ENCODE peak calls at places on chromosomes 1 and 21, in five cellular contexts. N, A, D, Z and K are unnamed samples. For H3K36me3, the result is how much of the 10 kb centered on the place peaks cover.

GRCh38 chr1:5885471-5886139 is 106.6 kb downstream of the NPHP4 start:
- DNase-seq in A (no peak), N (no peak), D (no peak), Z (peak), K (peak)

GRCh38 chr1:212179394-212180076 is 105.7 kb upstream of the PPP2R5A start:
- DNase-seq in A (no peak), D (no peak), N (no peak), Z (peak), K (no peak)

GRCh38 chr1:40897499-40897898 is 35.3 kb upstream of the CITED4 start:
- DNase-seq in N (no peak), A (no peak), Z (peak), D (no peak), K (no peak)

GRCh38 chr1:105865546-105865945 is 1190.9 kb upstream of the PRMT6 start:
- DNase-seq in N (no peak), A (no peak), D (no peak), Z (no peak), K (no peak)

GRCh38 chr1:45437323-45437722 is 53.6 kb downstream of the TESK2 start:
- DNase-seq in A (no peak), Z (no peak), D (no peak), N (no peak), K (no peak)

GRCh38 chr1:58576727-58577675 is at the start of gene TACSTD2:
- DNase-seq in N (peak), Z (peak), D (no peak), A (peak), K (no peak)

GRCh38 chr1:18463984-18464664 is 16.6 kb upstream of the KLHDC7A start:
- DNase-seq in A (no peak), D (no peak), Z (no peak), N (no peak), K (no peak)

GRCh38 chr1:201361652-201362504 is 15.6 kb downstream of the TNNT2 start:
- DNase-seq in D (no peak), Z (peak), N (peak), A (no peak), K (peak)

GRCh38 chr1:19877821-19878636 is 4.2 kb upstream of the OTUD3 start:
- DNase-seq in N (peak), Z (no peak), A (no peak), D (no peak), K (no peak)

GRCh38 chr1:96362623-96363022 is 359.0 kb upstream of the PTBP2 start:
- DNase-seq in N (no peak), D (no peak), Z (peak), A (no peak), K (no peak)

GRCh38 chr1:184499626-184500025 is 112.8 kb downstream of the C1orf21 start:
- DNase-seq in A (no peak), Z (peak), D (no peak), N (peak), K (no peak)

GRCh38 chr1:185016880-185017279 is 28.5 kb upstream of the RNF2 start:
- DNase-seq in Z (no peak), A (no peak), D (no peak), N (no peak), K (no peak)

GRCh38 chr1:170377896-170378634 is 153.9 kb upstream of the GORAB start:
- DNase-seq in N (no peak), Z (no peak), A (no peak), D (no peak), K (no peak)

GRCh38 chr1:206955476-206956312 is 9.4 kb upstream of the PIGR start:
- DNase-seq in A (no peak), D (no peak), Z (no peak), N (no peak), K (no peak)

GRCh38 chr1:30852026-30852425 is 56.5 kb downstream of the SDC3 start:
- DNase-seq in A (peak), N (no peak), Z (no peak), D (peak), K (peak)

GRCh38 chr21:41168391-41169257 is 664 bp downstream of the BACE2 start:
- DNase-seq in D (peak), A (peak), Z (peak), N (peak), K (peak)

GRCh38 chr1:180156631-180157091 is 2.0 kb downstream of the QSOX1 start:
- DNase-seq in N (no peak), A (no peak), Z (peak), D (no peak), K (no peak)

GRCh38 chr1:30872033-30872947 is 36.3 kb downstream of the SDC3 start:
- DNase-seq in D (no peak), A (peak), N (no peak), Z (peak), K (no peak)

GRCh38 chr1:70486676-70487470 is 75.8 kb downstream of the CTH start:
- DNase-seq in Z (peak), D (peak), N (no peak), A (no peak), K (no peak)

GRCh38 chr1:220153147-220153546 is 59.2 kb downstream of the IARS2 start:
- DNase-seq in N (no peak), A (no peak), D (no peak), Z (no peak), K (no peak)

GRCh38 chr1:49048188-49048587 is 271.5 kb upstream of the BEND5 start:
- DNase-seq in A (no peak), Z (no peak), N (no peak), D (no peak), K (no peak)

GRCh38 chr21:44092201-44092600 is 15.0 kb upstream of the PWP2 start:
- DNase-seq in D (no peak), A (no peak), N (no peak), Z (peak), K (no peak)

GRCh38 chr1:9589719-9590157 is 1.0 kb downstream of the TMEM201 start:
- DNase-seq in A (no peak), D (no peak), N (no peak), Z (peak), K (no peak)

GRCh38 chr1:10459185-10459584 is 9.4 kb downstream of the CORT start:
- DNase-seq in N (no peak), A (no peak), D (no peak), Z (peak), K (no peak)

GRCh38 chr1:210916548-210916947 is 217.4 kb downstream of the KCNH1 start:
- DNase-seq in N (no peak), D (no peak), Z (no peak), A (no peak), K (no peak)

GRCh38 chr1:34127006-34128000 is 37.7 kb downstream of the CSMD2 start:
- DNase-seq in A (no peak), D (no peak), Z (no peak), N (no peak), K (no peak)
- H3K27ac ChIP-seq in A (no peak), D (no peak), Z (no peak), N (no peak), K (no peak)

DNA sequence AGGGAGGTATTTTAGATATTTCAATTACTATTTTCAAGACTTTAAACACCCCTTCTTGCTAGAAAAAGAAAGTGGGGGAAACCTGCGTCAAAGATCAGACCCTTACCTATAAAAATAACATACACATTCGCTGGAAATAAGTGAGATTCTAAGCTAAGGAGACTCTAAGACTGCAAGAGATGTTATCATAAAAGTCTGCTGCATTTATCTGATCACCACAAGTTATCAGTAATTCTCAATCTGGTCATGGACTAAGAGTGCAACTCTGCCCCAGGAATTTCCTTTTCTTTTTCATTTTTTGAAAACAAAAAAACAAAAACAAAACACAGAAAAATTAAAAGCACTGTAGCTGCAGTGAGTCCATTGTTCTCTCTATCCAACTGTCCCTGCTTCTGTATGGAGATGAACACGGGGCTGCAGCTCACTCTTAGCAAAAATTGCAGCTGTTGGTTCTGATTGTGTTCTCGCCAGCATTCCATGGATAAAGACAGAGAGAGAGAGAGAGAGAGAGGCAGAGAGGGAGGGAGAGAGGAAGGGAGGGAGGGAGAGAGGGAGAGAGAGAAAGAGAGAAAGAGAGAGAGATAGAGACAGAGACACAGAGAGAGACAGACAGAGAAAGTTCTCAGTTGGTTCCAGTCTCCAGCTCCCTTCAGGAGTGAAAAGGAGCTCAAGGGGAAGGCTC is 14.1 kb downstream of the XKR8 start:
- DNase-seq in D (no peak), Z (no peak), N (no peak), A (no peak), K (no peak)
- H3K36me3 ChIP-seq in D (under half), Z (under half), N (under half), A (half or more), K (half or more)

DNA sequence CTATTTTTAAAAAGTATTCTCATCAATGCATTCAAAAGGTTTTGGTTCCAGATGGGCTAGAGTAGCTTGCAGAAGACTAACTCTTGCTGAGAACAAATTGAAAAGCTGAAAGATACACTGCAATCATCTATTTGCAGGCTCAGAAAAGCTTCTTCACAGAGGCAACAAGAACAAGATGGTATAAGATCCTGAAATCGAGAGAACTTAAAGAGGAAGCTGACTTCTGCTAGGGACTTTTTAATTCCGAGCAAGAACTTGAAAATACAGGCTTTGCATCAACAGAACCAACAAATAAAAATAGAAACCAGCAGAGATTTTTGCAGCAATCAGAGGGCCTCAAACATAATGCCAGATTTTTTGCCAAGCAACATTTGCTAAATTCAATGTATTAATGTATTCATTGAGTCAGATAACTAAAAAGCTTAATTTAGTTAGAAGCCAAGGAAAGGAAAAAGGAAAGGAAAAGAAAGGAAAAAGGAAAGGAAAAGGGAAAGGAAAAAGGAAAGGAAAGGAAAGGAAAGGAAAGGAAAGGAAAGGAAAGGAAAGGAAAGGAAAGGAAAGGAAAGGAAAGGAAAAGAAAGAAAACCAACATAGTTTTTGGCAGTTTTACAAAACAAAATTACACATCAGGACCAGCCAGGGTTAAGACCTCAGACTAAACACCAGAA is 42.8 kb downstream of the FAF1 start:
- DNase-seq in Z (no peak), N (no peak), A (no peak), D (no peak), K (no peak)
- H3K4me3 ChIP-seq in Z (no peak), N (no peak), A (no peak), D (no peak), K (no peak)

GRCh38 chr1:157469715-157470114 is 82.6 kb downstream of the FCRL5 start:
- DNase-seq in N (no peak), D (no peak), A (no peak), Z (no peak), K (no peak)

GRCh38 chr1:157478030-157478429 is 74.3 kb downstream of the FCRL5 start:
- DNase-seq in D (no peak), A (no peak), Z (no peak), N (no peak), K (no peak)

GRCh38 chr1:157472302-157472701 is 80.0 kb downstream of the FCRL5 start:
- DNase-seq in A (no peak), Z (no peak), D (no peak), N (no peak), K (no peak)

GRCh38 chr1:157470276-157470675 is 82.0 kb downstream of the FCRL5 start:
- DNase-seq in N (no peak), Z (no peak), D (no peak), A (no peak), K (no peak)

DNA sequence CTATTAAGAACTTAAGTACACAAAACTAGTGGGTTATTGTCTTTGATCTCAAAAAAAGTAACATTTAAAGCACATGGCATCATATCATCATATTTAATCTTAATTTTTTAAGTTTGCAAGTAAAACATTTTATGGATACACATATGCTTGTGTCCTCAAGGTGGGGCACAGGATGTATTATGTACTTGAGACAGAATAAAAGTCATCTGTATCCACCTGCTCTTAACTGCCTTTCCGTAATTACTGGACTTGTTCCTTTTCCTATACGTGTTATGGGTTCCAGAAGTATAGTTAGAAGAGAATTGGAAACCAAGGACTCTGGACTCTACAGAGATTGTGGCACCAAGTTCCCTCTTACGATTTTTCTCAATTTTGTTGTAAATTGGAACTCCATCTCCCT is 79.4 kb downstream of the FCRL5 start:
- DNase-seq in Z (no peak), A (no peak), D (no peak), N (no peak), K (no peak)
- H3K27ac ChIP-seq in Z (no peak), A (no peak), D (no peak), N (no peak), K (no peak)

GRCh38 chr1:33332357-33332789 is 11.5 kb upstream of the A3GALT2 start:
- DNase-seq in A (no peak), Z (peak), N (no peak), D (no peak), K (no peak)
- H3K36me3 ChIP-seq in A (half or more), Z (half or more), N (under half), D (under half), K (under half)

GRCh38 chr1:198933506-198933905 is 294.7 kb downstream of the PTPRC start:
- DNase-seq in N (no peak), D (no peak), Z (no peak), A (no peak), K (no peak)
- H3K4me3 ChIP-seq in N (no peak), D (no peak), Z (peak), A (no peak), K (peak)

GRCh38 chr1:203323587-203323986 is 18.3 kb downstream of the BTG2 start:
- DNase-seq in D (no peak), Z (no peak), N (no peak), A (peak), K (no peak)
- H3K27ac ChIP-seq in D (peak), Z (no peak), N (peak), A (no peak), K (peak)

DNA sequence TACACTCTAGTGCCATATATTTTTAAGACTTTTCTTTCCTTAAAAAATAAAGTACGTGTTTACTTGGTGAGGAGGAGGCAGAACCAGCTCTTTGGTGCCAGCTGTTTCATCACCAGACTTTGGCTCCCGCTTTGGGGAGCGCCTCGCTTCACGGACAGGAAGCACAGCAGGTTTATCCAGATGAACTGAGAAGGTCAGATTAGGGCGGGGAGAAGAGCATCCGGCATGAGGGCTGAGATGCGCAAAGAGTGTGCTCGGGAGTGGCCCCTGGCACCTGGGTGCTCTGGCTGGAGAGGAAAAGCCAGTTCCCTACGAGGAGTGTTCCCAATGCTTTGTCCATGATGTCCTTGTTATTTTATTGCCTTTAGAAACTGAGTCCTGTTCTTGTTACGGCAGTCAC is 25.2 kb downstream of the PSEN2 start:
- DNase-seq in A (no peak), D (no peak), N (no peak), Z (no peak), K (no peak)
- H3K36me3 ChIP-seq in A (half or more), D (under half), N (under half), Z (under half), K (half or more)

GRCh38 chr1:198936371-198937083 is 297.7 kb downstream of the PTPRC start:
- DNase-seq in N (no peak), Z (peak), A (no peak), D (no peak), K (peak)
- H3K4me3 ChIP-seq in N (no peak), Z (peak), A (peak), D (peak), K (peak)

DNA sequence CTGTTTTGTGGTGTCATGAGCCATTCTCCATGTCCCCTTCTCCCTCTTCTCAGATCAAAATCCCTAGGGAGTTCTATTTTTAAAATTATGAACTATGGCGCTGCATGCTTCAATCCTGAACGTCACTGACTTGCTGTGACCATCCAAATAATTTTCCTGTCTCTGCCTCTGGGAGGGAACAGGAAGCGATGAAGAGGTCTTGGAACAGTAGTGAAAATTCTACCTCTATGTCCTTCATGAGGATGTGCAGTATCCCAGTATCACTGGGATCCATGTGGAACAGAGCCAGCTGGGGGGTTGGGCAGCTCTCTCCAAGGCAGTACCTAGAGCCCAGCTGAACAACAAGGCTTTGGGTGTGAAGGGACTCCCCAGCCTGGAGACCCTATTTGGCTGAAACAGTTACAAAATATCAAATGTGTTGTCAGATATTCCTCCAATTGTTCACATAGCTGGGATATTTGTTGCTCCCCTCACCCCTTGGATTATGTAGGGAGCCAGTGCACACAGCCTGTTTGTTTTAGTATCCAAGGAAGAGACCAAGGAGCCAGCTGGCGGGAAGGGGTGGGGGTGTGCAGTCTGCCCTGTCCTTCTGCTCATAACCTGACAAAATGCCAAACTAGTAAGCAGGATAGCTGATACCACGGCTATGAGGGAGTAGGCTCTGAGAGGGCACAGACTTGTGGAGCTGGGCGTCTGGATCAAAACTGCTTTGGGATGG is 7.6 kb downstream of the DCLRE1B start:
- DNase-seq in D (peak), A (no peak), N (no peak), Z (no peak), K (peak)
- H3K27ac ChIP-seq in D (peak), A (peak), N (no peak), Z (peak), K (peak)